ENCODE peak calls at places on chromosomes 5 and 9, in ten cellular contexts. W is ELR; N is activated T-cell treated with anti-CD3 and anti-CD28 coated beads, Interleukin-2, amount 50 U/mL, for 24 hours; T is RPMI7951; Z is CD8-positive, alpha-beta T cell; S is midbrain; L is M059J; I is D341Med; V is non-pigmented ciliary epithelial cell; E is neural crest cell. K is an unnamed sample.

GRCh38 chr5:74035521-74035937 is 409.5 kb downstream of the ARHGEF28 start:
- DNase-seq in W (peak; percentile 90), N (no peak), T (peak; percentile 82), Z (no peak), S (peak; percentile 41), L (peak; percentile 88), I (peak; percentile 43), V (no peak), E (no peak), K (peak; percentile 30)

GRCh38 chr5:5348135-5348534 is 74.3 kb upstream of the ICE1 start:
- DNase-seq in W (no peak), N (no peak), T (no peak), Z (no peak), S (no peak), L (no peak), I (no peak), V (no peak), E (no peak), K (no peak)

GRCh38 chr5:151770383-151771258 is 1.1 kb upstream of the G3BP1 start:
- DNase-seq in W (peak; percentile 82), N (no peak), T (peak; percentile 74), Z (no peak), S (peak; percentile 63), L (peak; percentile 46), I (peak; percentile 67), V (peak; percentile 30), E (peak; percentile 55), K (peak; percentile 74)

GRCh38 chr5:56346044-56346710 is 113.0 kb upstream of the ANKRD55 start:
- DNase-seq in W (peak; percentile 42), N (no peak), T (peak; percentile 53), Z (no peak), S (no peak), L (no peak), I (no peak), V (no peak), E (no peak), K (no peak)

GRCh38 chr9:109966643-109967368 is 186.8 kb downstream of the PALM2AKAP2 start:
- DNase-seq in W (no peak), N (no peak), T (peak; percentile 15), Z (no peak), S (no peak), L (no peak), I (no peak), V (no peak), E (no peak), K (no peak)

GRCh38 chr5:73789851-73790281 is 163.9 kb downstream of the ARHGEF28 start:
- DNase-seq in W (peak; percentile 25), N (no peak), T (peak; percentile 21), Z (no peak), S (no peak), L (peak; percentile 22), I (no peak), V (no peak), E (no peak), K (no peak)

GRCh38 chr9:105278751-105279150 is 34.3 kb downstream of the SLC44A1 start:
- DNase-seq in W (no peak), N (no peak), T (no peak), Z (no peak), S (peak; percentile 60), L (no peak), I (no peak), V (no peak), E (no peak), K (no peak)

GRCh38 chr9:88741335-88741734 is 206.4 kb downstream of the NXNL2 start:
- DNase-seq in W (peak; percentile 65), N (no peak), T (no peak), Z (no peak), S (no peak), L (peak; percentile 43), I (no peak), V (no peak), E (no peak), K (peak; percentile 53)

GRCh38 chr5:79617539-79617938 is 5.3 kb downstream of the TENT2 start:
- DNase-seq in W (no peak), N (no peak), T (no peak), Z (no peak), S (no peak), L (no peak), I (no peak), V (no peak), E (no peak), K (no peak)

GRCh38 chr9:112050544-112051475 is 124.3 kb downstream of the SUSD1 start:
- DNase-seq in W (peak; percentile 86), N (no peak), T (peak; percentile 97), Z (no peak), S (no peak), L (peak; percentile 99), I (no peak), V (peak; percentile 82), E (no peak), K (no peak)

GRCh38 chr9:104842698-104843097 is 78.8 kb downstream of the NIPSNAP3B start:
- DNase-seq in W (no peak), N (no peak), T (no peak), Z (no peak), S (no peak), L (no peak), I (no peak), V (no peak), E (no peak), K (no peak)

GRCh38 chr5:2008851-2009629 is 126.3 kb upstream of the IRX4 start:
- DNase-seq in W (no peak), N (no peak), T (no peak), Z (no peak), S (no peak), L (no peak), I (no peak), V (no peak), E (no peak), K (no peak)

GRCh38 chr5:176776141-176776865 is 34.1 kb upstream of the UNC5A start:
- DNase-seq in W (no peak), N (peak; percentile 7), T (no peak), Z (no peak), S (no peak), L (no peak), I (no peak), V (no peak), E (no peak), K (no peak)

GRCh38 chr9:27784999-27785713 is 211.9 kb upstream of the C9orf72 start:
- DNase-seq in W (no peak), N (peak; percentile 30), T (no peak), Z (no peak), S (no peak), L (peak; percentile 1), I (no peak), V (no peak), E (no peak), K (no peak)